ENCODE peak calls at places on chromosomes 1 and 21, in six cellular contexts. G, S, N, I, K and A are unnamed samples.

GRCh38 chr1:151106891-151107290 is 36.3 kb downstream of the GABPB2 start:
- DNase-seq in S (no peak), K (no peak), I (no peak), N (no peak), G (no peak), A (no peak)

GRCh38 chr21:34243562-34243961 is 120.2 kb upstream of the KCNE2 start:
- DNase-seq in G (peak; percentile 37), I (no peak), S (no peak), K (peak; percentile 55), N (peak; percentile 46), A (no peak)

GRCh38 chr1:222521299-222522104 is 26.4 kb downstream of the HHIPL2 start:
- DNase-seq in I (no peak), N (peak; percentile 7), S (no peak), G (no peak), K (no peak), A (no peak)

GRCh38 chr1:9724706-9725476 is 73.4 kb downstream of the PIK3CD start:
- DNase-seq in K (peak; percentile 80), N (peak; percentile 68), G (peak; percentile 72), I (peak; percentile 70), S (peak; percentile 35), A (peak; percentile 1)

GRCh38 chr1:214445846-214446614 is 105.4 kb downstream of the PTPN14 start:
- DNase-seq in K (peak; percentile 51), G (no peak), N (no peak), I (no peak), S (no peak), A (no peak)

GRCh38 chr1:160949881-160950280 is 4.7 kb downstream of the ITLN2 start:
- DNase-seq in S (no peak), K (no peak), G (no peak), I (no peak), N (no peak), A (no peak)

GRCh38 chr1:11845641-11846335 is 1.8 kb downstream of the NPPA start:
- DNase-seq in N (no peak), G (no peak), S (no peak), K (peak; percentile 26), I (no peak), A (no peak)

GRCh38 chr1:89908294-89908992 is 86.5 kb upstream of the ZNF326 start:
- DNase-seq in N (no peak), K (no peak), G (no peak), S (no peak), I (no peak), A (no peak)

GRCh38 chr1:235105051-235106043 is 23.3 kb downstream of the TOMM20 start:
- DNase-seq in K (no peak), G (no peak), S (peak; percentile 41), I (no peak), N (no peak), A (peak; percentile 75)

GRCh38 chr1:42958488-42959317 is at the start of gene SLC2A1:
- DNase-seq in S (peak; percentile 93), I (peak; percentile 100), K (peak; percentile 86), G (peak; percentile 96), N (peak; percentile 94), A (peak; percentile 86)

GRCh38 chr1:94305704-94306103 is 68.3 kb upstream of the ARHGAP29 start:
- DNase-seq in K (no peak), G (no peak), I (no peak), N (no peak), S (no peak), A (no peak)